ENCODE peak calls at places on chromosomes 4 and X, in ten cellular contexts. I is heart left ventricle, K is endothelial cell of umbilical vein, T is stomach, Z is aorta, O is IMR-90, P is mesenchymal stem cell, E is kidney, C is transverse colon, S is kidney epithelial cell. J is an unnamed sample. For H3K36me3, the result is how much of the 10 kb centered on the place peaks cover.

GRCh38 chr4:142846729-142847606 is 867 bp upstream of the INPP4B start:
- DNase-seq in I (peak), K (peak), T (peak), Z (peak), O (no peak), P (peak), E (peak), C (peak), S (no peak), J (no peak)

GRCh38 chrX:154396948-154397887 is 959 bp upstream of the RPL10 start:
- DNase-seq in I (peak), K (peak), T (peak), Z (peak), O (peak), P (peak), E (peak), C (peak), S (no peak), J (peak)

GRCh38 chrX:11334165-11334564 is 41.0 kb downstream of the AMELX start:
- DNase-seq in I (no peak), K (no peak), T (no peak), Z (no peak), O (peak), P (no peak), E (no peak), C (no peak), S (no peak), J (no peak)

GRCh38 chr4:3255611-3256186 is 6.7 kb downstream of the MSANTD1 start:
- DNase-seq in I (peak), K (no peak), T (no peak), Z (peak), O (no peak), P (no peak), E (peak), C (peak), S (no peak), J (peak)

GRCh38 chr4:75895744-75896314 is 6.4 kb downstream of the PPEF2 start:
- DNase-seq in I (no peak), K (peak), T (no peak), Z (no peak), O (peak), P (peak), E (no peak), C (no peak), S (no peak), J (no peak)

GRCh38 chrX:118603981-118604380 is 108.4 kb downstream of the DOCK11 start:
- DNase-seq in I (peak), K (peak), T (peak), Z (no peak), O (peak), P (peak), E (no peak), C (peak), S (no peak), J (no peak)

GRCh38 chrX:53599781-53600396 is 86.6 kb downstream of the HUWE1 start:
- DNase-seq in I (no peak), K (peak), T (no peak), Z (no peak), O (no peak), P (no peak), E (no peak), C (no peak), S (no peak), J (no peak)

GRCh38 chr4:111989817-111990216 is 155.4 kb upstream of the FAM241A start:
- DNase-seq in I (no peak), K (no peak), T (no peak), Z (no peak), O (no peak), P (no peak), E (no peak), C (peak), S (no peak), J (no peak)

GRCh38 chr4:164937576-164938270 is 39.7 kb downstream of the TRIM61 start:
- DNase-seq in I (no peak), K (no peak), T (no peak), Z (no peak), O (peak), P (peak), E (no peak), C (no peak), S (no peak), J (no peak)

GRCh38 chr4:148514581-148514980 is 72.4 kb upstream of the NR3C2 start:
- DNase-seq in I (no peak), K (peak), T (no peak), Z (no peak), O (no peak), P (no peak), E (no peak), C (no peak), S (no peak), J (no peak)

GRCh38 chrX:10549280-10549679 is 71.1 kb downstream of the MID1 start:
- DNase-seq in I (no peak), K (peak), T (no peak), Z (no peak), O (no peak), P (no peak), E (no peak), C (peak), S (no peak), J (no peak)

GRCh38 chr4:141140271-141141205 is 7.3 kb upstream of the RNF150 start:
- DNase-seq in I (no peak), K (no peak), T (no peak), Z (no peak), O (no peak), P (no peak), E (no peak), C (no peak), S (no peak), J (no peak)

GRCh38 chr4:5355846-5356245 is 304.6 kb downstream of the STK32B start:
- DNase-seq in I (no peak), K (no peak), T (no peak), Z (no peak), O (no peak), P (no peak), E (no peak), C (no peak), S (no peak), J (no peak)

GRCh38 chrX:119041175-119041574 is 31.6 kb upstream of the CT47C1 start:
- DNase-seq in I (peak), K (peak), T (peak), Z (no peak), O (peak), P (peak), E (no peak), C (peak), S (peak), J (peak)

GRCh38 chr4:44670466-44671199 is 7.6 kb upstream of the GUF1 start:
- DNase-seq in I (no peak), K (no peak), T (no peak), Z (no peak), O (no peak), P (no peak), E (no peak), C (no peak), S (no peak), J (no peak)

GRCh38 chr4:84683065-84683464 is 100.1 kb downstream of the CDS1 start:
- DNase-seq in I (no peak), K (no peak), T (no peak), Z (no peak), O (no peak), P (no peak), E (no peak), C (no peak), S (no peak), J (no peak)

GRCh38 chr4:825063-825968 is 613 bp downstream of the CPLX1 start:
- DNase-seq in I (no peak), K (no peak), T (no peak), Z (peak), O (no peak), P (peak), E (peak), C (peak), S (no peak), J (no peak)

GRCh38 chrX:99798951-99799350 is 611.1 kb downstream of the PCDH19 start:
- DNase-seq in I (no peak), K (no peak), T (no peak), Z (no peak), O (no peak), P (no peak), E (no peak), C (no peak), S (no peak), J (no peak)

GRCh38 chr4:55758570-55758969 is 61.0 kb upstream of the EXOC1L start:
- DNase-seq in I (no peak), K (no peak), T (no peak), Z (no peak), O (no peak), P (peak), E (no peak), C (peak), S (no peak), J (no peak)

GRCh38 chr4:76087007-76087769 is 12.7 kb downstream of the ART3 start:
- DNase-seq in I (peak), K (peak), T (peak), Z (no peak), O (peak), P (peak), E (peak), C (peak), S (peak), J (no peak)

GRCh38 chr4:108950158-108950915 is 187.5 kb upstream of the ETNPPL start:
- DNase-seq in I (no peak), K (no peak), T (no peak), Z (no peak), O (no peak), P (peak), E (no peak), C (no peak), S (no peak), J (no peak)

GRCh38 chrX:110201799-110202198 is 116.1 kb downstream of the AMMECR1 start:
- DNase-seq in I (no peak), K (no peak), T (no peak), Z (no peak), O (no peak), P (no peak), E (no peak), C (no peak), S (no peak), J (no peak)

GRCh38 chrX:25156323-25156722 is 140.6 kb upstream of the ARX start:
- DNase-seq in I (no peak), K (no peak), T (no peak), Z (no peak), O (no peak), P (peak), E (no peak), C (no peak), S (no peak), J (no peak)

GRCh38 chr4:8582941-8583654 is 2.9 kb downstream of the GPR78 start:
- DNase-seq in I (peak), K (no peak), T (no peak), Z (peak), O (no peak), P (no peak), E (peak), C (no peak), S (no peak), J (peak)

GRCh38 chr4:145735330-145735638 is 55.3 kb downstream of the C4orf51 start:
- DNase-seq in I (no peak), K (peak), T (no peak), Z (no peak), O (peak), P (peak), E (no peak), C (no peak), S (peak), J (no peak)

GRCh38 chr4:143381171-143382118 is 44.8 kb downstream of the GAB1 start:
- DNase-seq in I (peak), K (peak), T (peak), Z (peak), O (peak), P (peak), E (peak), C (peak), S (peak), J (peak)

GRCh38 chrX:119784747-119785446 is 6.5 kb downstream of the RPL39 start:
- DNase-seq in I (no peak), K (peak), T (peak), Z (no peak), O (peak), P (peak), E (no peak), C (peak), S (no peak), J (no peak)

GRCh38 chr4:139767168-139767567 is 101.5 kb downstream of the MGST2 start:
- DNase-seq in I (no peak), K (no peak), T (no peak), Z (no peak), O (no peak), P (peak), E (no peak), C (no peak), S (peak), J (no peak)

GRCh38 chr4:137678796-137679195 is 146.5 kb upstream of the PCDH18 start:
- DNase-seq in I (no peak), K (no peak), T (no peak), Z (no peak), O (peak), P (peak), E (no peak), C (no peak), S (peak), J (no peak)

GRCh38 chr4:174490356-174490969 is 31.8 kb downstream of the HPGD start:
- DNase-seq in I (no peak), K (peak), T (no peak), Z (no peak), O (peak), P (peak), E (no peak), C (no peak), S (no peak), J (no peak)

GRCh38 chr4:169159614-169160013 is 111.1 kb downstream of the SH3RF1 start:
- DNase-seq in I (no peak), K (peak), T (no peak), Z (no peak), O (peak), P (peak), E (no peak), C (no peak), S (no peak), J (no peak)

GRCh38 chr4:88033309-88033708 is 25.9 kb downstream of the PKD2 start:
- DNase-seq in I (no peak), K (peak), T (peak), Z (no peak), O (peak), P (peak), E (no peak), C (peak), S (no peak), J (no peak)

GRCh38 chr4:120694973-120695372 is 227.6 kb downstream of the PRDM5 start:
- DNase-seq in I (no peak), K (peak), T (no peak), Z (no peak), O (peak), P (peak), E (no peak), C (peak), S (peak), J (no peak)

GRCh38 chr4:186854256-186854655 is 130.6 kb upstream of the FAT1 start:
- DNase-seq in I (no peak), K (no peak), T (no peak), Z (no peak), O (peak), P (peak), E (no peak), C (no peak), S (no peak), J (no peak)

GRCh38 chr4:90958256-90958895 is 831.2 kb downstream of the CCSER1 start:
- DNase-seq in I (no peak), K (no peak), T (no peak), Z (no peak), O (peak), P (peak), E (no peak), C (no peak), S (peak), J (no peak)

GRCh38 chrX:20715176-20715575 is 448.5 kb upstream of the RPS6KA3 start:
- DNase-seq in I (no peak), K (no peak), T (no peak), Z (no peak), O (no peak), P (no peak), E (no peak), C (no peak), S (no peak), J (no peak)

GRCh38 chr4:25350561-25350960 is 26.5 kb upstream of the ANAPC4 start:
- DNase-seq in I (no peak), K (no peak), T (no peak), Z (no peak), O (no peak), P (no peak), E (no peak), C (no peak), S (no peak), J (no peak)

GRCh38 chr4:151319490-151319889 is 5.9 kb downstream of the SH3D19 start:
- DNase-seq in I (no peak), K (no peak), T (no peak), Z (no peak), O (no peak), P (no peak), E (no peak), C (no peak), S (no peak), J (no peak)

DNA sequence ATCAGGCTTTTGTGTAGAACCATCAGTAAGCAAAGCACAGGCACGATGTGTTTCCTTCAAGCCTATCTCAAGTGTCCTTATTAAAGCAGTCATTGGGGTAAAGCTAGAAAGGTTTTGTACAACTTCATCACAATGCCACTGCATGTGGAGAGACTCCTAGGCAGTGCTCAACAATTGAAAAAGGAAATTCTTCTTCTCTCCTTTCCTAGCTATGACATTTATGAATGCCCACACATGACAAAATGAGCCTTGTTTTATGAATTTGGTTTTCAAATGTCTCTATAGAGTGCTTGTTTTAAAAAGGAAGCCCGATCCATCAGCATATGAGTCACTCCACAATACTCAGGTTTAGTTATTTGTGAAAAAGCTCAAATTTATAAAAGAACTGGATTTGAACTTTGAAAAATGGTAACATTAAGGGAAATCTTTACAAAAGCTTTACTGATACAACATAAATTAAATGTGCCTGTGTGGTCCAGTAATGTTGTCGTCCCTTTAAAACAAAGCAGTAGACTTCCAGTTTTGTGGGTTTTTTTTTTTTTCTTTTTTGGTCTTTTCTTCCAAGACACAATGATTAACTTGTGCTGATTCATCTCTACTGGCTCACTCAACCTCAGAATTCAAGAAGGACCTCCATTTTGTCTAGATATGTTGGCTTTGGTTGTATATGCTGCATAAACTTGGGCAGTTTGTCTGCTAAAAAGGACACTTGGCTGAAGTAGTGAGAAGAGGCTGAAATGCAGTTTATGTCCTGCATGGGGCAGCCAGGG is 273.8 kb downstream of the GASK1B start:
- DNase-seq in I (no peak), K (peak), T (no peak), Z (no peak), O (no peak), P (no peak), E (no peak), C (no peak), S (peak), J (no peak)
- H3K36me3 ChIP-seq in I (under half), K (under half), T (under half), Z (under half), O (under half), P (under half), E (under half), C (under half), S (under half), J (under half)

GRCh38 chr4:102614801-102615200 is 113.6 kb downstream of the NFKB1 start:
- DNase-seq in I (no peak), K (no peak), T (no peak), Z (no peak), O (no peak), P (no peak), E (no peak), C (peak), S (no peak), J (no peak)
- H3K36me3 ChIP-seq in I (half or more), K (under half), T (half or more), Z (under half), O (under half), P (under half), E (half or more), C (under half), S (under half), J (half or more)

GRCh38 chr4:1956631-1957030 is 52.1 kb downstream of the NELFA start:
- DNase-seq in I (no peak), K (no peak), T (no peak), Z (no peak), O (no peak), P (no peak), E (peak), C (no peak), S (no peak), J (no peak)

GRCh38 chr4:1958276-1959103 is 50.3 kb downstream of the NELFA start:
- DNase-seq in I (no peak), K (no peak), T (no peak), Z (no peak), O (peak), P (no peak), E (peak), C (no peak), S (no peak), J (peak)

GRCh38 chr4:1961038-1961437 is 47.7 kb downstream of the NELFA start:
- DNase-seq in I (no peak), K (no peak), T (no peak), Z (no peak), O (no peak), P (no peak), E (no peak), C (no peak), S (no peak), J (peak)

GRCh38 chr4:1960170-1960825 is 48.5 kb downstream of the NELFA start:
- DNase-seq in I (no peak), K (no peak), T (no peak), Z (no peak), O (peak), P (no peak), E (peak), C (no peak), S (no peak), J (peak)

DNA sequence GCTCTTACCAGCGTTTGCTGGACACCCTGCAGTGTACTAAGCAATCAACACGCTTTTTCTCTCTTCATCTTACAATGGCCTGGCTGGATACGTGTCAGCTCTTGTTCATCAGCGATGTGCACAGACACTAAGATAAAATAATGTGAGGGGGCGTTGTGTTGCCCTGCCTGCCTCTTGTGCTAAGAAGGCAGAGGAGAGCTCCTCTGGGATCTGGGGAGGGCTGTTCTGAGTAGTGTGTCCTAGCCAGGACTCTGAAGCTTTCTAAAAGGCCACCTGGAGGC is 49.7 kb downstream of the NELFA start:
- DNase-seq in I (no peak), K (no peak), T (no peak), Z (no peak), O (no peak), P (no peak), E (no peak), C (no peak), S (no peak), J (no peak)
- H3K36me3 ChIP-seq in I (half or more), K (under half), T (half or more), Z (under half), O (half or more), P (half or more), E (under half), C (under half), S (under half), J (half or more)

GRCh38 chr4:105274504-105274903 is 127.8 kb downstream of the TET2 start:
- DNase-seq in I (no peak), K (no peak), T (no peak), Z (no peak), O (no peak), P (no peak), E (no peak), C (no peak), S (no peak), J (no peak)
- H3K36me3 ChIP-seq in I (half or more), K (under half), T (half or more), Z (under half), O (under half), P (under half), E (under half), C (under half), S (under half), J (under half)

DNA sequence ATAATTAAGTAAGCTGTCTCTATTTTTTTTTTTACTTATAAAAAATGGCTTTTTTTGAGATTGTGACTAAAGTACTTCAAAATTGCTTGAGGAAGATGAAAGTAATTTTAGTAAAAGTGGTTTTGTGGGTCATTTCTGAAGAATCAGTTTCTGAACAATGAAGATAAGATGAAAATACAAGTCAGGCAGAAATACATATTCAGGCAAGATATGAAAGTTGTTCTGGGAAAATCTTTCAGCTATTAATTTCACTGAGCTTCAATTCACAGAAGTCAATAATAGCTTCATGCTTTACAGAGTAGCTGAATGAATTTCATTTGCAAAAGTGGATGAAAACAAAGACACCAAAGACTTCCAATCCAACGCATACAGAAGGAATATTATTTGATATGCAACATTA is 305.2 kb upstream of the ARSJ start:
- DNase-seq in I (no peak), K (no peak), T (no peak), Z (no peak), O (no peak), P (no peak), E (no peak), C (no peak), S (no peak), J (no peak)
- H3K36me3 ChIP-seq in I (under half), K (under half), T (under half), Z (under half), O (under half), P (under half), E (under half), C (under half), S (under half), J (under half)

GRCh38 chr4:128029907-128030306 is 31.2 kb upstream of the LARP1B start:
- DNase-seq in I (no peak), K (no peak), T (no peak), Z (no peak), O (no peak), P (no peak), E (no peak), C (no peak), S (no peak), J (no peak)
- H3K36me3 ChIP-seq in I (under half), K (under half), T (half or more), Z (under half), O (under half), P (under half), E (under half), C (half or more), S (under half), J (under half)